ENCODE peak calls at places on chromosomes 6 and 20, in seven cellular contexts. A is PC-3, E is MM.1S, W is hepatocyte, O is HCT116, R is GM23248, U is Karpas-422. K is an unnamed sample. For H3K9me2 and H3K4me1, the result is how much of the 10 kb centered on the place peaks cover.

GRCh38 chr6:53347250-53347920 is 1.4 kb downstream of the ELOVL5 start:
- DNase-seq in R (peak), U (peak), A (peak), W (peak), E (peak), O (no peak), K (peak)

GRCh38 chr20:32495949-32496348 is 89.2 kb downstream of the NOL4L start:
- DNase-seq in E (no peak), W (no peak), O (no peak), A (no peak), R (no peak), U (no peak), K (no peak)

GRCh38 chr6:36834576-36835293 is 4.5 kb downstream of the CPNE5 start:
- DNase-seq in U (no peak), A (no peak), R (no peak), W (no peak), O (no peak), E (no peak), K (no peak)

GRCh38 chr6:101722991-101723579 is 329.6 kb downstream of the GRIK2 start:
- DNase-seq in W (no peak), A (peak), E (no peak), O (no peak), U (no peak), R (peak), K (no peak)

GRCh38 chr20:45080867-45081616 is 19.9 kb downstream of the KCNS1 start:
- DNase-seq in U (peak), E (no peak), W (no peak), O (peak), R (peak), A (peak), K (peak)

GRCh38 chr6:14713008-14713452 is 532.8 kb upstream of the JARID2 start:
- DNase-seq in E (no peak), R (peak), O (no peak), W (no peak), U (no peak), A (peak), K (no peak)

GRCh38 chr20:10769700-10770099 is 95.9 kb upstream of the JAG1 start:
- DNase-seq in R (no peak), W (no peak), U (no peak), O (no peak), A (peak), E (no peak), K (no peak)

GRCh38 chr6:126040826-126041225 is 54.5 kb downstream of the TRMT11 start:
- DNase-seq in E (no peak), U (no peak), R (peak), A (peak), O (no peak), W (peak), K (no peak)

GRCh38 chr6:44507014-44507413 is 119.5 kb downstream of the CDC5L start:
- DNase-seq in O (no peak), U (no peak), R (no peak), E (no peak), A (no peak), W (no peak), K (no peak)

GRCh38 chr6:44505751-44506150 is 118.2 kb downstream of the CDC5L start:
- DNase-seq in A (no peak), E (no peak), W (no peak), U (no peak), O (no peak), R (no peak), K (no peak)

GRCh38 chr6:44504321-44504761 is 116.8 kb downstream of the CDC5L start:
- DNase-seq in R (no peak), E (no peak), O (no peak), W (no peak), A (no peak), U (no peak), K (no peak)

GRCh38 chr6:44500074-44500473 is 112.6 kb downstream of the CDC5L start:
- DNase-seq in R (no peak), E (no peak), A (no peak), O (no peak), W (no peak), U (no peak), K (no peak)

DNA sequence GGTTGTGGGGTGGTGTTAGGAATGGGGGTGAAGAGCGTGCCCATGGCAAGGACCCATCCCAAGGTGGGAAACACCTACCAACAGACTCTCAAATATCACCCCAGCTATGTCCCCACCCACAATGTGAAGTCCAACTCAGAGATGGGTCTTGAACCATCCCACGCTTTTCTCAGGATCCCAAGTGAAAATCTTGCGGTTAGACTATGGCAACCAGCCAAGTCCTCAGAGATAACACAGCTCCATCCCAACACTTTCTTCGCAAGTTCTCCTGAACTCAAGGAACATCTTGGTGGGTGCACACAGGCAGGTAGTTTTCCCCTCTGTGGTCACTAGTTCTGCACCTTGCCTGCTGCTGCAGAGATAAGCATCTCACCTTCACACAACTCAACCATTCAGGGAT is 116.0 kb downstream of the CDC5L start:
- DNase-seq in W (no peak), A (no peak), O (no peak), R (no peak), E (no peak), U (no peak), K (no peak)
- H3K9me2 ChIP-seq in W (under half), A (under half), O (under half), R (under half), E (under half), U (under half), K (under half)

GRCh38 chr20:24953204-24953565 is 4.1 kb downstream of the CST7 start:
- DNase-seq in A (no peak), U (no peak), O (no peak), E (no peak), R (no peak), W (no peak), K (no peak)
- H3K4me1 ChIP-seq in A (under half), U (under half), O (under half), E (under half), R (under half), W (under half), K (under half)

GRCh38 chr6:31915351-31915750 is 12.2 kb upstream of the C2 start:
- DNase-seq in R (no peak), U (no peak), W (no peak), E (no peak), A (no peak), O (no peak), K (no peak)
- H3K9me2 ChIP-seq in R (under half), U (under half), W (under half), E (under half), A (under half), O (under half), K (under half)

GRCh38 chr20:36470482-36471062 is 70.7 kb upstream of the MYL9 start:
- DNase-seq in E (no peak), O (no peak), R (no peak), A (no peak), W (no peak), U (no peak), K (peak)
- H3K4me1 ChIP-seq in E (under half), O (half or more), R (half or more), A (under half), W (half or more), U (under half), K (half or more)

GRCh38 chr6:119323478-119323877 is 26.1 kb downstream of the MAN1A1 start:
- DNase-seq in O (peak), R (no peak), A (no peak), U (no peak), W (no peak), E (no peak), K (no peak)
- H3K9me2 ChIP-seq in O (under half), R (under half), A (under half), U (under half), W (under half), E (under half), K (under half)

DNA sequence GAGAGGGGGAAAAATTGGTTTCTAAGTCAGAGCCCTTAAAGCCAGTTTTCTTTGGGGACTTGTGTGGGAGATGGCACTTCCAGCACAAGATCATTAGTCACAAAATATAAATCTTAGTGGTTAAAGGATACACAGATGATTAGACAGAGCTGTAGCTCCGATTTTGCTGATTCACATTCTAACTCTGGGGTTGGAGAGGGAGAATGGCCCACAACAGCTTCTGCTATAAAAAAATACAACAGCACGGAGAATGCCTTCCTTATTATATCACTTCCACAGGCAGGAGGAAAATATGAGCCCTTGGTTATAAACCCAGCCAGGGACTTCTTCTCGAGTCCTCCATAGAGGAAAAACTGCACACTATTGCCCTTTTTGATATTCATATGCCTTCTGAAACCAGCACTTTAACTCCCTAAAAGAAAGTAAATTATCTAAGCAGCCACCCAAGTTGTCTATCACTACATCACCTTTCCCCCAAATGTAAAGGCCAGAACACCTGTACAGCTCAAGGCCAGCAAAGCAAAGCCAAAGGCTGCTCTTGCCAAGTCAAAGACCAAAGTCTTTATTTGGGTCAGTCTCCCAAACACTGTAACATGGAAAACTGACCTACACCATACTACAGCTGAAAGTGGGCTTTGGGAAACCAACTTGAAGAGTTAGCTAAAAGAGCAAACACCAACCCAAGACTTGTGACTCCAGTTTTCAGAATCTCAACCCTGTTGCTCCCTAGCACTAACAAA is 10.4 kb downstream of the MRPL14 start:
- DNase-seq in O (no peak), R (peak), W (peak), A (peak), E (no peak), U (no peak), K (no peak)
- H3K4me1 ChIP-seq in O (under half), R (half or more), W (under half), A (half or more), E (half or more), U (under half), K (under half)

GRCh38 chr6:23412770-23413169 is 713.2 kb upstream of the NRSN1 start:
- DNase-seq in U (no peak), E (no peak), R (peak), O (no peak), A (peak), W (no peak), K (no peak)

GRCh38 chr6:23414922-23415321 is 711.1 kb upstream of the NRSN1 start:
- DNase-seq in R (no peak), E (no peak), W (no peak), A (no peak), U (no peak), O (no peak), K (no peak)

GRCh38 chr6:23413327-23414203 is 712.5 kb upstream of the NRSN1 start:
- DNase-seq in R (peak), O (no peak), W (no peak), U (no peak), A (no peak), E (no peak), K (no peak)

GRCh38 chr6:23414204-23414501 is 711.9 kb upstream of the NRSN1 start:
- DNase-seq in U (no peak), O (no peak), A (peak), R (peak), E (peak), W (peak), K (no peak)

DNA sequence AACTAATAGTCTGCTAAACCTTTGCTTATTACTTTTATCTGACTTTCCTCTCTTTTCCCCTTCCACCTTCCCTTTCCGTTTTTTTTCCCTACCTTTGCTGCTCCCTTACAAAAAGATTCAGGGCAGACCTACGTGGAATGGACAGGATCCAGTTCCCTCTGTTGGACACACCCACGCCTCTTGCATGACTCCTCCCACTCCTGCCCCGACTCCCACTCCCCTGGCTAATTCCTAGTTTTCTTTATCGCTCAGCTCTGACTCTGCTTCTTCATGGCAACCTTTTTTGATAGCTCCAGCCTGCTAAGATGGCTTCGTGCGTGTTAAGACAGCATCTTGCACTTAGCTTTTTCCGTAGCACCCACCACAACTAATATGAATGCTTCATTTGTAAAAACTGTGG is 715.6 kb upstream of the NRSN1 start:
- DNase-seq in O (no peak), A (no peak), R (no peak), U (no peak), E (no peak), W (no peak), K (no peak)
- H3K9me2 ChIP-seq in O (under half), A (under half), R (under half), U (under half), E (under half), W (under half), K (under half)